ENCODE peak calls at places on chromosomes 3 and 15, in eight cellular contexts. P is left ventricle myocardium superior; T is pancreas; A is H54; S is left cardiac atrium; N is adrenal gland; C is neuronal stem cell; F is central memory CD4-positive, alpha-beta T cell. G is an unnamed sample.

GRCh38 chr15:72058590-72058989 is 59.4 kb downstream of the MYO9A start:
- DNase-seq in P (no peak), T (no peak), F (no peak), C (no peak), A (no peak), N (no peak), S (no peak), G (no peak)

GRCh38 chr3:53478921-53479664 is 15.3 kb upstream of the CACNA1D start:
- DNase-seq in T (no peak), A (no peak), N (no peak), F (no peak), S (no peak), C (no peak), P (no peak), G (peak)

GRCh38 chr3:4772171-4772804 is 206.9 kb upstream of the BHLHE40 start:
- DNase-seq in C (no peak), T (peak), F (no peak), N (peak), P (peak), A (peak), S (peak), G (no peak)

GRCh38 chr3:105806361-105806760 is 62.5 kb downstream of the CBLB start:
- DNase-seq in P (no peak), T (no peak), C (no peak), A (peak), S (no peak), F (peak), N (no peak), G (peak)

GRCh38 chr3:147397155-147397888 is 9.0 kb downstream of the ZIC4 start:
- DNase-seq in A (no peak), N (no peak), C (no peak), S (no peak), F (no peak), T (no peak), P (no peak), G (no peak)

GRCh38 chr3:31567036-31567435 is 34.3 kb downstream of the STT3B start:
- DNase-seq in S (no peak), F (no peak), N (no peak), A (no peak), T (no peak), P (no peak), C (no peak), G (no peak)

GRCh38 chr3:187773963-187774789 is 28.9 kb upstream of the BCL6 start:
- DNase-seq in F (no peak), T (no peak), P (no peak), C (no peak), N (no peak), A (no peak), S (no peak), G (no peak)

GRCh38 chr3:133747373-133747772 is 1.2 kb downstream of the TF start:
- DNase-seq in T (no peak), C (no peak), S (no peak), N (no peak), F (no peak), P (no peak), A (no peak), G (no peak)

GRCh38 chr3:58180940-58181587 is 29.7 kb downstream of the DNASE1L3 start:
- DNase-seq in S (no peak), F (no peak), P (no peak), A (no peak), N (no peak), C (no peak), T (no peak), G (no peak)

GRCh38 chr3:79906106-79906505 is 138.3 kb upstream of the ROBO1 start:
- DNase-seq in C (no peak), N (no peak), S (no peak), F (no peak), A (no peak), P (no peak), T (no peak), G (no peak)

GRCh38 chr3:58242340-58242739 is 4.7 kb downstream of the ABHD6 start:
- DNase-seq in A (no peak), S (no peak), C (no peak), P (no peak), T (no peak), F (no peak), N (no peak), G (no peak)

GRCh38 chr3:55285156-55285555 is 201.9 kb downstream of the WNT5A start:
- DNase-seq in F (no peak), T (no peak), S (no peak), A (no peak), P (no peak), N (no peak), C (no peak), G (no peak)

GRCh38 chr15:67083135-67083766 is 17.8 kb downstream of the SMAD3 start:
- DNase-seq in F (peak), P (no peak), S (no peak), T (no peak), A (no peak), C (no peak), N (no peak), G (no peak)

GRCh38 chr3:58026598-58026997 is 18.4 kb downstream of the FLNB start:
- DNase-seq in A (no peak), F (no peak), S (no peak), N (no peak), C (no peak), P (no peak), T (no peak), G (no peak)

GRCh38 chr3:67804089-67804488 is 149.7 kb upstream of the SUCLG2 start:
- DNase-seq in N (no peak), T (no peak), A (no peak), S (no peak), P (no peak), C (no peak), F (no peak), G (no peak)

GRCh38 chr3:116000315-116000714 is 377.0 kb downstream of the GAP43 start:
- DNase-seq in A (peak), S (no peak), P (no peak), F (no peak), T (no peak), N (no peak), C (no peak), G (peak)

GRCh38 chr15:76150508-76150907 is 90.7 kb downstream of the TMEM266 start:
- DNase-seq in N (no peak), C (no peak), P (peak), T (no peak), S (peak), A (no peak), F (no peak), G (no peak)

GRCh38 chr3:151599103-151599672 is 134.5 kb upstream of the AADACL2 start:
- DNase-seq in P (no peak), S (no peak), T (no peak), F (no peak), N (no peak), C (no peak), A (no peak), G (no peak)

GRCh38 chr3:177050466-177051237 is 146.6 kb downstream of the TBL1XR1 start:
- DNase-seq in S (no peak), T (no peak), N (no peak), F (peak), P (no peak), C (no peak), A (no peak), G (peak)

GRCh38 chr3:69161587-69162196 is 39.3 kb upstream of the LMOD3 start:
- DNase-seq in S (no peak), N (peak), T (no peak), C (peak), A (no peak), F (peak), P (no peak), G (peak)

GRCh38 chr15:39878401-39878775 is 41.7 kb downstream of the GPR176 start:
- DNase-seq in C (no peak), A (no peak), S (no peak), P (no peak), T (no peak), F (no peak), N (no peak), G (no peak)

GRCh38 chr3:114758828-114759709 is 388.0 kb downstream of the ZBTB20 start:
- DNase-seq in N (no peak), T (no peak), F (no peak), A (no peak), P (no peak), C (no peak), S (peak), G (no peak)

GRCh38 chr3:43621406-43621973 is 321 bp downstream of the ANO10 start:
- DNase-seq in A (no peak), C (no peak), N (no peak), S (no peak), T (peak), F (no peak), P (no peak), G (no peak)

GRCh38 chr3:106466881-106467280 is 598.1 kb upstream of the CBLB start:
- DNase-seq in C (no peak), T (no peak), A (no peak), S (no peak), N (no peak), F (no peak), P (no peak), G (no peak)

GRCh38 chr15:101242160-101242998 is 9.5 kb downstream of the CHSY1 start:
- DNase-seq in C (no peak), A (no peak), N (no peak), T (no peak), P (no peak), F (peak), S (no peak), G (no peak)

GRCh38 chr3:126959921-126960603 is 22.9 kb upstream of the PLXNA1 start:
- DNase-seq in S (peak), P (no peak), N (no peak), F (no peak), C (no peak), T (peak), A (peak), G (peak)

G was measured in COLO829.